ENCODE peak calls at places on chromosome 2, in six cellular contexts. O is IMR-90, U is neuronal stem cell, X is trophoblast cell, T is H1, E is mesenchymal stem cell. M is an unnamed sample.

GRCh38 chr2:183172220-183172887 is 48.1 kb downstream of the NUP35 start:
- DNase-seq in X (no peak), E (no peak), O (no peak), U (no peak), T (peak; percentile 13), M (peak; percentile 59)

GRCh38 chr2:86230961-86231360 is 31.7 kb downstream of the MRPL35 start:
- DNase-seq in U (no peak), T (no peak), E (no peak), O (no peak), X (no peak), M (no peak)

GRCh38 chr2:201185863-201186262 is 2.9 kb downstream of the CASP10 start:
- DNase-seq in O (no peak), T (no peak), E (no peak), X (no peak), U (no peak), M (no peak)

GRCh38 chr2:72289283-72289682 is 141.6 kb upstream of the CYP26B1 start:
- DNase-seq in T (no peak), U (no peak), O (peak; percentile 86), E (no peak), X (peak; percentile 39), M (no peak)

GRCh38 chr2:176553685-176554106 is 284.5 kb downstream of the MTX2 start:
- DNase-seq in U (no peak), O (peak; percentile 1), X (no peak), E (peak; percentile 42), T (no peak), M (peak; percentile 64)

GRCh38 chr2:241636983-241637232 is at the start of gene THAP4:
- DNase-seq in X (peak; percentile 76), U (no peak), T (no peak), O (no peak), E (no peak), M (no peak)

GRCh38 chr2:55167630-55167967 is 64.5 kb downstream of the CLHC1 start:
- DNase-seq in T (no peak), U (no peak), X (peak; percentile 4), E (no peak), O (no peak), M (no peak)

GRCh38 chr2:157761520-157761919 is 114.6 kb downstream of the ACVR1 start:
- DNase-seq in E (peak; percentile 36), T (no peak), O (peak; percentile 59), U (no peak), X (no peak), M (no peak)

GRCh38 chr2:62309465-62310091 is 113.7 kb downstream of the B3GNT2 start:
- DNase-seq in E (no peak), X (no peak), U (no peak), O (no peak), T (no peak), M (peak; percentile 53)

GRCh38 chr2:158024288-158024898 is 77.3 kb upstream of the UPP2 start:
- DNase-seq in O (peak; percentile 31), U (peak; percentile 46), E (peak; percentile 53), T (no peak), X (peak; percentile 85), M (no peak)

GRCh38 chr2:196652869-196653268 is 13.4 kb downstream of the CCDC150 start:
- DNase-seq in E (no peak), O (no peak), T (no peak), X (no peak), U (no peak), M (no peak)

GRCh38 chr2:103353754-103354153 is 591.9 kb downstream of the TMEM182 start:
- DNase-seq in U (no peak), X (no peak), E (no peak), T (no peak), O (no peak), M (no peak)

GRCh38 chr2:61244694-61245093 is 82.7 kb downstream of the C2orf74 start:
- DNase-seq in T (no peak), O (no peak), X (no peak), E (no peak), U (no peak), M (no peak)

GRCh38 chr2:67079729-67080128 is 317.4 kb upstream of the ETAA1 start:
- DNase-seq in U (no peak), E (no peak), T (no peak), O (no peak), X (no peak), M (no peak)

GRCh38 chr2:233421091-233421816 is 67.0 kb downstream of the DGKD start:
- DNase-seq in X (no peak), U (no peak), E (no peak), O (no peak), T (no peak), M (no peak)

GRCh38 chr2:199868431-199869226 is 17.6 kb upstream of the FTCDNL1 start:
- DNase-seq in U (no peak), O (no peak), T (no peak), E (no peak), X (no peak), M (no peak)

GRCh38 chr2:122063716-122064115 is 308.3 kb downstream of the TSN start:
- DNase-seq in X (no peak), T (no peak), E (no peak), O (peak; percentile 5), U (no peak), M (no peak)

GRCh38 chr2:227410191-227410590 is 22.4 kb upstream of the SCYGR1 start:
- DNase-seq in X (no peak), T (no peak), U (no peak), O (no peak), E (no peak), M (no peak)

GRCh38 chr2:134739879-134740301 is 21.1 kb upstream of the TMEM163 start:
- DNase-seq in O (peak; percentile 4), E (no peak), X (peak; percentile 43), U (no peak), T (no peak), M (no peak)

GRCh38 chr2:71662665-71663394 is 209.5 kb downstream of the DYSF start:
- DNase-seq in E (no peak), T (no peak), O (no peak), U (no peak), X (no peak), M (no peak)

GRCh38 chr2:100852999-100853908 is 33.3 kb downstream of the NPAS2 start:
- DNase-seq in E (peak; percentile 45), U (no peak), X (no peak), O (peak; percentile 34), T (no peak), M (peak; percentile 56)

GRCh38 chr2:73920577-73921545 is 5.8 kb upstream of the DGUOK start:
- DNase-seq in O (peak; percentile 38), U (peak; percentile 33), X (peak; percentile 47), E (peak; percentile 47), T (peak; percentile 38), M (peak; percentile 90)

GRCh38 chr2:230614913-230615332 is 97.7 kb upstream of the CAB39 start:
- DNase-seq in U (no peak), X (no peak), O (no peak), T (no peak), E (no peak), M (no peak)

GRCh38 chr2:44244135-44244871 is 31.0 kb upstream of the SLC3A1 start:
- DNase-seq in U (peak; percentile 63), X (peak; percentile 81), E (peak; percentile 73), O (peak; percentile 68), T (no peak), M (peak; percentile 61)

GRCh38 chr2:128438586-128438985 is 119.9 kb upstream of the HS6ST1 start:
- DNase-seq in O (no peak), U (no peak), E (no peak), X (no peak), T (no peak), M (no peak)

GRCh38 chr2:109331081-109331480 is 202.1 kb downstream of the SH3RF3 start:
- DNase-seq in X (no peak), E (no peak), U (no peak), O (no peak), T (no peak), M (no peak)

DNA sequence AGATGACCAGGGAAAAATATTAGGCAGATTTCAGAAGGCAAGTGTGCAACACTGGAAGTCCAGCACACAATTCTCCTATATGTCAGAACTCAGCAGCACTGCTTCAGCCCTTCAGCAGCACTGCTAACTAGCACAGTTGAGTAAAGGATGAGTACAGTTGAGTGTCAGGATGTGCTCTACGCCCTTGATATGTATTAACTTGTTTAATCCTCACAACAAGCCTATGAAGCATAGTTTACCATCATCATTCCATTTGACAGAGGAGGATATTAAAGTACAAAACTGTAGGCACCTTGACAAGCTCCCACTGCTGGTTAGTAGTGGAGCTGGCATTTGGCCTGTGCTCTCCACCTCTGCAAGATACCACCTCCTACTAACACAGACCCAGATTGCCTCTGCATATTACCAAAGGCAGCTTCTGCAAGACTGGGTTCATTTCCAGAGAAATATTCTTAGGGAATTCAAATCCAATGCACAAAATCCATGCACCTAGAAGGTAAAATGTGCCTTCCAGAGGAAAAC is 230.8 kb downstream of the ANAPC1 start:
- DNase-seq in E (no peak), O (no peak), X (no peak), U (no peak), T (no peak), M (no peak)
- H3K4me2 ChIP-seq in E (no peak overlapping the region), O (no peak overlapping the region), X (no peak overlapping the region), U (no peak overlapping the region), T (no peak overlapping the region), M (no peak overlapping the region)

GRCh38 chr2:77954931-77955330 is 432.8 kb upstream of the LRRTM4 start:
- DNase-seq in E (no peak), U (no peak), O (no peak), X (no peak), T (no peak), M (no peak)
- H4K91ac ChIP-seq in E (no peak overlapping the region), U (no peak overlapping the region), O (no peak overlapping the region), X (no peak overlapping the region), T (no peak overlapping the region), M (no peak overlapping the region)

DNA sequence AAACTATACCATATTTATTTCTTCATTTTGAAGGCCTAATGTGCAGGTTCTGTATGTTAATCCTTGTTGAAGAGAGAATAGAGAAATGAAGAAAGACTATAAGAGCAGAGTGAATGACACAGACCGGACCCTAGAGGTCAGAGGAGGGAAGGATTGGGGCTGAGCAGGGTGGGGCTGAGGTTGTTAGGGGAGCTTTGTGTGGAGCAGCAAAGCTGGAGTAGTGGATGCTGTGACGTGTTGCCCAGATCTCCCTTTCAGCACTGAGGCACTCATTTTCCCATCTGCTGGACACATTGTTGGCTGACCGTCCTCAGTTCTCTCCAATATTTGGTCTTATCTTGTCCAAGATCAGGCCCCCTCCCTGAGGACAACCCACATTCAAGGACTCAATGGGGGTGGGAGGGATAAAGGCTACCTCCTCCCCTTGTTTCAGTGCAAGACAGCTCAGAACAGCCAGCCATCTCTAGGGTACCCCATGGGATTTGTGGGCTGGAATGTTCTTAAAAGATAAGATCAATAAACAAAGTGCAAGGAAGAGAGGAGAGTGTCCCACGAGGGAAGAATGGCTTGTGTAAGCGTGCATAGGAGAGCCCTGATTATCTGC is 143.6 kb downstream of the TDRD15 start:
- DNase-seq in X (no peak), U (no peak), E (peak; percentile 51), O (no peak), T (no peak), M (no peak)
- H3K4me2 ChIP-seq in X (no peak overlapping the region), U (no peak overlapping the region), E (no peak overlapping the region), O (no peak overlapping the region), T (no peak overlapping the region), M (no peak overlapping the region)

DNA sequence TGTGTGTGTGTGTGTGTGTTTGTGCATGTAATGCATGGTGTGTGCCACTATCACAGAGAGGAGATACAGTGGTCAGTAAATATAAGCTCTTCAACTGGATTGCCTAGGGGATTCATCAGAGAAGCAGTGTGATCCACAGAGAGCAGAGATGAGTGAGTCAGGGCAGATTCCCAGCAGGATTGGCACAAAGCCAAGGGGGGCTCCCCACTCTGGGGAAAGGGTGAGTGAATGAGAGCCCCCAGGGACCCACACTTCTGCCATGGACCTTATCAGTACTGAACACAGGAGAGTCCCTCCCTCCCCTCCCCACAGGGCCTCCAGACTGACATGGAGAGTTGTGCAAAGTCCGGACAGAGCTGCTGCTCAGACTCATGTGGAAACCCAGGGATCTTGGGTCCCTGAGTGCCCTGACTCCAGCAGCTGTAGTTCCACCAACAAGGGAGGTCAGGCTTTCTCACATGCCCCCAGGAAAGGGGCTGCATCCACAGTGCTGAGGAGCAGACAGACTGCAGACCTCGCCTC is 748.8 kb downstream of the NR4A2 start:
- DNase-seq in U (no peak), O (no peak), E (no peak), X (no peak), T (no peak), M (no peak)
- H4K91ac ChIP-seq in U (no peak overlapping the region), O (no peak overlapping the region), E (no peak overlapping the region), X (no peak overlapping the region), T (no peak overlapping the region), M (no peak overlapping the region)